ENCODE peak calls at places on chromosome 5, in four cellular contexts. X is right cardiac atrium; T is CD8-positive, alpha-beta memory T cell; A is Karpas-422. N is an unnamed sample. For H3K4me1, the result is how much of the 10 kb centered on the place peaks cover.

GRCh38 chr5:15575566-15576195 is 75.7 kb downstream of the FBXL7 start:
- DNase-seq in X (no peak), A (no peak), T (no peak), N (no peak)

GRCh38 chr5:61167382-61167781 is 5.1 kb upstream of the SMIM15 start:
- DNase-seq in X (no peak), T (no peak), A (peak), N (no peak)

GRCh38 chr5:142122116-142122515 is 13.5 kb downstream of the NDFIP1 start:
- DNase-seq in T (no peak), A (no peak), X (no peak), N (no peak)

GRCh38 chr5:36877667-36878420 is 1.3 kb downstream of the NIPBL start:
- DNase-seq in T (peak), A (peak), X (no peak), N (no peak)

GRCh38 chr5:152405145-152405544 is at the start of gene NMUR2:
- DNase-seq in X (peak), A (no peak), T (no peak), N (no peak)

GRCh38 chr5:21678526-21678925 is 1174.6 kb downstream of the CDH12 start:
- DNase-seq in T (no peak), X (no peak), A (no peak), N (no peak)

GRCh38 chr5:180085837-180086236 is 14.3 kb upstream of the RNF130 start:
- DNase-seq in T (peak), X (no peak), A (peak), N (no peak)

GRCh38 chr5:38666668-38667498 is 110.4 kb upstream of the LIFR start:
- DNase-seq in X (peak), T (no peak), A (peak), N (no peak)

GRCh38 chr5:56481147-56481997 is 248.2 kb upstream of the ANKRD55 start:
- DNase-seq in X (peak), T (peak), A (peak), N (peak)

GRCh38 chr5:88377240-88377639 is 108.6 kb upstream of the TMEM161B start:
- DNase-seq in A (no peak), T (no peak), X (no peak), N (no peak)

GRCh38 chr5:142906863-142907671 is 136.9 kb downstream of the ARHGAP26 start:
- DNase-seq in A (no peak), X (peak), T (no peak), N (no peak)

GRCh38 chr5:67166460-67166871 is 30.1 kb downstream of the CD180 start:
- DNase-seq in T (peak), A (peak), X (peak), N (peak)

GRCh38 chr5:8721536-8721935 is 824.3 kb downstream of the SEMA5A start:
- DNase-seq in A (no peak), T (no peak), X (no peak), N (no peak)

GRCh38 chr5:167050568-167051214 is 1240.8 kb upstream of the WWC1 start:
- DNase-seq in X (no peak), A (no peak), T (no peak), N (no peak)

GRCh38 chr5:170154744-170155143 is 49.0 kb downstream of the FOXI1 start:
- DNase-seq in T (no peak), A (peak), X (no peak), N (no peak)

GRCh38 chr5:118553662-118554061 is 434.7 kb downstream of the DTWD2 start:
- DNase-seq in T (no peak), X (peak), A (no peak), N (no peak)

GRCh38 chr5:132446621-132447020 is 44.0 kb downstream of the IRF1 start:
- DNase-seq in X (peak), T (no peak), A (no peak), N (no peak)

GRCh38 chr5:143913008-143913752 is 101.2 kb downstream of the HMHB1 start:
- DNase-seq in A (no peak), T (no peak), X (no peak), N (no peak)

GRCh38 chr5:16712600-16712999 is 95.8 kb upstream of the RETREG1 start:
- DNase-seq in X (no peak), T (no peak), A (no peak), N (no peak)

GRCh38 chr5:65760504-65761275 is 38.7 kb downstream of the NLN start:
- DNase-seq in A (no peak), X (peak), T (peak), N (peak)

DNA sequence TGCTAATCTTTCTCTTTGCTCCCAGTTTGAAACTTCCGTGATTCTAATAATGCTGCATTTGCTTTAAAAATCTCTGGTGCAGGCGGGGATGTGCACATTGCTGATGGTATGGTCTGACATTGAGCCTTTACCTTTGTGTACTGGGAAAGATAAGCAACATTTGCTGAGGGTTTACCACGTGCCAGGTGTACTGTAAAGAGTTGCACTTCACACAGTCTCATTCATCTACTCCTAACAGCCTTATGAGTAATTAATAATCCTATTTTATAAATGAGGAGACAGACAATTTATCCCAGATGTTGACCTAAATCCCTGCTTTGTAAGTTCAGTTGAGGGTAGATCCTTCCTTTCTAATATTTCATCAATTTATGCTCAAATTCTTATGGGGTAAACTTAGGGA is 726 bp upstream of the ADGRV1 start:
- DNase-seq in X (no peak), A (no peak), T (no peak), N (no peak)
- H3K4me3 ChIP-seq in X (no peak), A (no peak), T (no peak), N (no peak)

GRCh38 chr5:98217138-98217537 is 556.3 kb upstream of the RGMB start:
- DNase-seq in A (no peak), X (no peak), T (no peak), N (no peak)
- H3K4me1 ChIP-seq in A (under half), X (under half), T (under half), N (under half)

DNA sequence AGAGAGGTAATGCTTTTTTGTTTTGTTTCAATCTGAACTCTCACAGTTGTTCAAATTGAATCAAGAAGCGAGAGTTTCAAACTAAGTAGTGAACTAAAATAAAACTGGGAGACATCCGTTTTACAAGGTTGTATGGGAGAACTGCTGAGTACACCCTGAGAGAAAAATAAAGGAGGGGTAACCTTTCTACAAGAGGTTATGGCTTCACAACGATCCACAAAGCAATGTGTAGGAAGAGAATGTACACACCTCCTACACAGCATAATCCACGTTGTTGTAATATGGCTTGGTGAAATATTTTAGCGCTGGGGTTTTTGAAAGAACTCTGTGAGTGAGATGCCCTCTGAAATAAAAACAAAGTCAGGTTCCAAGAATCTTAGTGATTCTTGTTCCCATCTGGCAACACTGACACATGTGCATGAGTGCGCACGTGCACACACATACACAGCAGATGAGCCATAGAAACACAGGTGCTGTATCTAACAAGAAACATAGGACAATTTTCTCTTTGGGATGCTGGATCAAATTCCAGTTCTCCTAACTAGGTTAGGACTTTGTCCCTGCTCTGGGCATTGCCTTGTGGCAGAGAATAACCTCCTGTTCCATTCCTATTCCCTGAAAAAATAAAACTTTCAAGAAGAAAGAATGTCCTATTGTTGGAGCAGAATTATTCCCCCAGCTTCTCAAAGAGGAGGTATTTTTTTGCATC is 94.4 kb upstream of the EFNA5 start:
- DNase-seq in X (no peak), A (no peak), T (no peak), N (no peak)
- H3K27ac ChIP-seq in X (no peak), A (no peak), T (no peak), N (no peak)

GRCh38 chr5:93622240-93622885 is 39.3 kb downstream of the NR2F1 start:
- DNase-seq in X (no peak), A (peak), T (peak), N (peak)

GRCh38 chr5:93621340-93621872 is 38.4 kb downstream of the NR2F1 start:
- DNase-seq in X (peak), A (peak), T (no peak), N (peak)

GRCh38 chr5:93623153-93623552 is 40.1 kb downstream of the NR2F1 start:
- DNase-seq in T (no peak), A (no peak), X (no peak), N (no peak)

GRCh38 chr5:93632327-93632726 is 49.3 kb downstream of the NR2F1 start:
- DNase-seq in A (no peak), T (no peak), X (no peak), N (no peak)

DNA sequence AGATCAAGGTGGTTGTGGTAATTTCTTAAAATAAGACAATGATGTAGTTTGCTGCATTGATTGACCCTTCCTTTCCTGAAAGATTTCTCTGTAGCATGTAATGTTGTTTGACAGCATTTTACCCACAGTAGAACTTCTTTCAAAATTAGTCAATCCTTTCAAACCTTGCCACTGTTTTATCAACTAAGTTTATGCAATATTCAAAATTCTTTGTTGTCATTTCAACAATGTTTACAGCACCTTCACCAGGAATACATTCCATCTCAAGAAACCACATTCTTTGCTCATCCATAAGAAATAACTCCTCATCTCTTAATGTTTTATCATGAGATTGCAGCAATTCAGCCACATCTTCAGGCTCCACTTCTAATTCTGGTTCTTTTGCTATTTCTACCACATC is 43.8 kb downstream of the NR2F1 start:
- DNase-seq in A (no peak), T (no peak), X (no peak), N (no peak)
- H3K4me3 ChIP-seq in A (no peak), T (no peak), X (no peak), N (no peak)

GRCh38 chr5:59791602-59792001 is 101.9 kb downstream of the PDE4D start:
- DNase-seq in T (no peak), A (no peak), X (no peak), N (no peak)
- H3K4me1 ChIP-seq in T (under half), A (under half), X (under half), N (under half)

DNA sequence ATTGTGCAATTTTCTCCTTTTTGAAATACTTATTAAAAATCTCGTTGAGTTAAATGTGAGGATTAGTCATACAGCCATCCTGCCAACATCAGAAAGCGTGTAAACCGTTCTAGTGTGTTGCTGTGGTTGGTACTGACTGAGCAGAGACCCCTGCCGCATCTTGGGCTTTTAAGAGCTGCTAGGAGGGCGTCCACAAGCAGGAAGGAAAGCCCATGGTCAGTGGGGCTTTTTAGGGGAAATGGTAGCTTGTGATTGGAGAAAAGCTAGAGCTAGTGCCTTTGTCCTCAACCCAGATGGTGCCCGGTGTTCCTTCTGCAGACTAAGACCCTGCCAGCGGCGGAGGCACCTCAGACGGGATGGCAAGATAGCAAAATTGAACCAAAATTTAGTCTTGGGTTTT is 1.4 kb downstream of the SDHA start:
- DNase-seq in X (no peak), T (peak), A (peak), N (peak)
- H3K27ac ChIP-seq in X (peak), T (peak), A (peak), N (peak)

DNA sequence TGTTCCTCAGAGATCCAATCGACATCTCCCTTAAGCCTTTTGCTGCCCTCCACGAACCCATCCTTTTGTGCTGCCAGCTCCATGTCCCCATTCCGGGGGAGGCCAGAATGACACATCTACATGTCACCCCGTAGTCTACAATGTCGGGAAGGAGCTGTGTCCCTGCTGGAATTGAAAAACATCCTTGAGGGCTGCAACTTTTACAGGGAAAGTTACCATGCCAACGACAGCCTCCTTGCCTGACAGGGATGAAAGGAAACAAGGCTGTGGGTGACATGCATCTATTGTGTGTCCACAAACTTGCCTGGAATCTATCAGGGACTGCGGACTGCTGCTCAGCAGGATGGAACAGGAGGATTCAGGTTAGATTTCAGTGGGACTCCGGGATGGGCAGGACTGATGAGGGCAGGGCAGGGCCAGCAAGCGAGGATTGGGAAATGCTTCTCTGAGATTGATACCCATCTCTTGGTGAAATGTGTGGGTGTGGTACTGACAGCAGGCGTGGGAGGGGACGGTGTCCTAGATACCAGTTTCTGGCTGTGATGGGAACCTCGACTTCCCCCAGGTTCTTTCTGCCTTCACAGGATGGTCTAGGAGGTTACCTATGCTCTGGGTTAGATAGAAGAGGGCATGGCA is 25.5 kb downstream of the EGR1 start:
- DNase-seq in T (no peak), X (no peak), A (no peak), N (no peak)
- H3K4me3 ChIP-seq in T (no peak), X (no peak), A (no peak), N (no peak)

N was measured in naive thymus-derived CD4-positive, alpha-beta T cell.